ENCODE peak calls at places on chromosomes 16 and 17, in nine cellular contexts. J, F, B, T, W, L, N, K and O are unnamed samples.

GRCh38 chr17:73042809-73043685 is 49.4 kb downstream of the SLC39A11 start:
- DNase-seq in K (no peak), N (no peak), F (peak; percentile 66), J (no peak), B (peak; percentile 27), L (no peak), W (no peak), T (no peak), O (no peak)

GRCh38 chr17:17970699-17971430 is 1.3 kb downstream of the TOM1L2 start:
- DNase-seq in J (no peak), W (no peak), B (no peak), T (no peak), N (no peak), L (no peak), K (no peak), F (no peak), O (no peak)

GRCh38 chr16:69366431-69366830 is 14.8 kb upstream of the TMED6 start:
- DNase-seq in N (no peak), L (no peak), J (no peak), K (no peak), W (no peak), B (no peak), F (no peak), T (no peak), O (no peak)

GRCh38 chr16:12959072-12959471 is 57.7 kb downstream of the SHISA9 start:
- DNase-seq in T (no peak), K (no peak), J (no peak), F (no peak), W (no peak), B (no peak), L (no peak), N (no peak), O (no peak)

GRCh38 chr17:11950771-11951519 is 46.3 kb downstream of the ZNF18 start:
- DNase-seq in F (no peak), N (no peak), L (no peak), T (no peak), K (no peak), W (no peak), J (no peak), B (peak; percentile 71), O (no peak)

GRCh38 chr17:35315283-35315682 is 58.1 kb downstream of the SLFN11 start:
- DNase-seq in L (no peak), F (peak; percentile 91), K (no peak), W (no peak), B (peak; percentile 90), N (no peak), J (no peak), T (peak; percentile 18), O (peak; percentile 44)

GRCh38 chr17:41500131-41500911 is 5.1 kb downstream of the KRT13 start:
- DNase-seq in J (no peak), N (no peak), F (peak; percentile 30), L (no peak), T (no peak), K (peak; percentile 77), B (peak; percentile 85), W (no peak), O (no peak)

GRCh38 chr17:38702900-38703741 is 2.0 kb upstream of the MLLT6 start:
- DNase-seq in B (no peak), F (no peak), W (peak; percentile 52), J (peak; percentile 39), T (no peak), L (peak; percentile 91), N (no peak), K (no peak), O (no peak)

GRCh38 chr16:83475108-83475507 is 332.7 kb upstream of the HSBP1 start:
- DNase-seq in L (no peak), F (peak; percentile 9), T (no peak), N (no peak), K (no peak), J (no peak), W (no peak), B (no peak), O (no peak)

GRCh38 chr16:79510879-79511278 is 89.7 kb downstream of the MAF start:
- DNase-seq in K (no peak), T (no peak), F (no peak), L (no peak), N (no peak), J (no peak), W (no peak), B (no peak), O (no peak)

GRCh38 chr17:63436523-63437110 is 9.5 kb downstream of the CYB561 start:
- DNase-seq in B (no peak), L (no peak), F (peak; percentile 61), W (no peak), K (peak; percentile 37), J (peak; percentile 63), T (no peak), N (no peak), O (no peak)

GRCh38 chr17:30824002-30824355 is 513 bp downstream of the CRLF3 start:
- DNase-seq in J (no peak), F (no peak), K (no peak), W (peak; percentile 36), L (peak; percentile 81), B (peak; percentile 30), T (no peak), N (no peak), O (no peak)

GRCh38 chr17:57457188-57457587 is 200.9 kb downstream of the MSI2 start:
- DNase-seq in T (no peak), L (no peak), N (no peak), B (no peak), F (no peak), K (no peak), W (no peak), J (no peak), O (no peak)

GRCh38 chr17:82605939-82606600 is 42.2 kb downstream of the WDR45B start:
- DNase-seq in N (no peak), K (no peak), L (no peak), W (no peak), J (no peak), F (no peak), B (peak; percentile 61), T (no peak), O (no peak)

GRCh38 chr17:30701498-30701989 is 122.9 kb downstream of the CRLF3 start:
- DNase-seq in J (no peak), F (no peak), B (no peak), T (no peak), K (no peak), N (no peak), W (no peak), L (no peak), O (no peak)

GRCh38 chr16:74740795-74741304 is 33.8 kb downstream of the FA2H start:
- DNase-seq in N (no peak), L (peak; percentile 84), T (peak; percentile 28), F (no peak), B (peak; percentile 83), K (peak; percentile 75), J (peak; percentile 92), W (no peak), O (no peak)

GRCh38 chr16:68782198-68783174 is 45.4 kb downstream of the CDH1 start:
- DNase-seq in T (no peak), J (no peak), L (no peak), F (no peak), N (peak; percentile 59), B (no peak), K (no peak), W (peak; percentile 60), O (no peak)

GRCh38 chr17:76497979-76498885 is 3.0 kb downstream of the RHBDF2 start:
- DNase-seq in F (peak; percentile 90), L (peak; percentile 89), K (no peak), W (no peak), B (peak; percentile 93), T (peak; percentile 87), N (no peak), J (peak; percentile 81), O (no peak)

GRCh38 chr16:73063284-73063733 is 15.4 kb upstream of the ZFHX3 start:
- DNase-seq in B (no peak), N (no peak), T (no peak), K (no peak), J (no peak), F (no peak), L (no peak), W (no peak), O (no peak)
- H3K4me3 ChIP-seq in B (no peak overlapping the region), N (no peak overlapping the region), T (peak overlapping the region; percentile 41), K (no peak overlapping the region), J (peak overlapping the region; percentile 1), F (peak overlapping the region; percentile 49), L (no peak overlapping the region), W (no peak overlapping the region), O (peak overlapping the region; percentile 22)

GRCh38 chr17:81298325-81298990 is 3.4 kb upstream of the SLC38A10 start:
- DNase-seq in N (no peak), L (no peak), J (no peak), T (no peak), B (no peak), K (no peak), W (no peak), F (no peak), O (no peak)
- TF ChIP-seq CTCF in N (no peak), L (no peak), J (no peak), T (no peak), B (no peak), K (no peak), W (no peak), F (no peak), O (no peak)

GRCh38 chr17:44722254-44722653 is 13.8 kb downstream of the DBF4B start:
- DNase-seq in K (no peak), T (no peak), W (no peak), L (no peak), B (no peak), F (no peak), N (no peak), J (no peak), O (no peak)

DNA sequence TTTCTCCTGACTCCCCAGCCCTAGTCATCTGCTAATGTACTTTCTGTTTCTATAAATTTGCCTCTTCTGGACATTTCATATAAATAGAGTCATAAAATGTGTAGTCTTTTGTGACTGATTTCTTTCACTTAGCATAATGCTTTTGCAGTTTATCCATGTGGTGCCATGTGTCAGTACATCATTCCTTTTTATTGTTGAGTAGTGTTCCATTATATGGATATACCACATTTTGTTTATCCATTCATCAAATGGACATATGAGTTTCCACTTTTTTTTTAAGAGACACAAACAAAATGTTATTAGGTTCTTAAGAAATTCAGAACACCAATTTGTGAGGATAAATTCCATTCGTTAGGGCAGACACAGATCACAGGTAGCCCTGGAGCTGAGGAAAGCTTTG is 11.0 kb downstream of the DBF4B start:
- DNase-seq in J (no peak), W (no peak), B (no peak), L (no peak), K (no peak), T (no peak), N (no peak), F (no peak), O (no peak)
- H3K4me3 ChIP-seq in J (no peak overlapping the region), W (no peak overlapping the region), B (no peak overlapping the region), L (no peak overlapping the region), K (no peak overlapping the region), T (no peak overlapping the region), N (no peak overlapping the region), F (no peak overlapping the region), O (no peak overlapping the region)

GRCh38 chr17:33334703-33335102 is 41.6 kb upstream of the ASIC2 start:
- DNase-seq in K (no peak), N (no peak), J (no peak), W (no peak), L (no peak), F (no peak), T (no peak), B (no peak), O (no peak)

GRCh38 chr17:33330877-33331276 is 37.8 kb upstream of the ASIC2 start:
- DNase-seq in J (no peak), K (no peak), B (no peak), L (no peak), N (no peak), F (no peak), T (no peak), W (no peak), O (no peak)

GRCh38 chr17:33338242-33338641 is 45.1 kb upstream of the ASIC2 start:
- DNase-seq in L (no peak), K (no peak), T (no peak), N (no peak), W (no peak), B (no peak), F (no peak), J (no peak), O (no peak)

GRCh38 chr17:33335491-33336173 is 42.5 kb upstream of the ASIC2 start:
- DNase-seq in T (no peak), K (no peak), L (no peak), J (no peak), B (no peak), F (no peak), N (no peak), W (no peak), O (no peak)
- TF ChIP-seq CTCF in T (no peak), K (no peak), L (no peak), J (no peak), B (no peak), F (no peak), N (no peak), W (no peak), O (no peak)